ENCODE peak calls at places on chromosomes 12 and 14, in seven cellular contexts. K is heart right ventricle, B is fibroblast of the aortic adventitia, C is GM20000, O is body of pancreas, A is HCT116, R is mesothelial cell of epicardium. U is an unnamed sample.

GRCh38 chr14:77041837-77042557 is 13.5 kb upstream of the IRF2BPL start:
- DNase-seq in O (peak), A (no peak), R (no peak), K (no peak), B (peak), C (no peak), U (no peak)

GRCh38 chr12:79119796-79120195 is 255.2 kb downstream of the SYT1 start:
- DNase-seq in O (no peak), R (no peak), A (no peak), K (no peak), B (no peak), C (no peak), U (no peak)

GRCh38 chr12:11958216-11959091 is 112.3 kb upstream of the BCL2L14 start:
- DNase-seq in A (no peak), O (no peak), B (peak), C (peak), K (no peak), R (no peak), U (peak)

GRCh38 chr12:96502477-96502876 is 13.1 kb downstream of the CFAP54 start:
- DNase-seq in C (no peak), A (no peak), O (no peak), K (no peak), B (no peak), R (no peak), U (peak)

GRCh38 chr12:88142610-88142991 is 494 bp downstream of the TMTC3 start:
- DNase-seq in A (no peak), R (peak), B (no peak), O (peak), C (peak), K (peak), U (peak)

GRCh38 chr14:71651228-71651627 is 281.0 kb upstream of the RGS6 start:
- DNase-seq in B (peak), A (no peak), K (no peak), C (no peak), O (no peak), R (no peak), U (no peak)

GRCh38 chr12:65938807-65939206 is 114.5 kb downstream of the HMGA2 start:
- DNase-seq in C (no peak), K (no peak), O (no peak), A (no peak), R (no peak), B (no peak), U (no peak)

GRCh38 chr12:39064712-39065111 is 159.3 kb upstream of the CPNE8 start:
- DNase-seq in C (no peak), O (no peak), K (no peak), A (no peak), R (no peak), B (no peak), U (no peak)

GRCh38 chr12:125155366-125155765 is 90.1 kb downstream of the AACS start:
- DNase-seq in R (no peak), B (no peak), A (no peak), K (no peak), O (no peak), C (no peak), U (no peak)

GRCh38 chr14:23381871-23382270 is 5.0 kb downstream of the CMTM5 start:
- DNase-seq in C (no peak), B (no peak), R (no peak), K (no peak), A (no peak), O (no peak), U (no peak)

GRCh38 chr14:102212845-102213244 is 73.1 kb downstream of the WDR20 start:
- DNase-seq in R (no peak), A (no peak), B (no peak), C (no peak), O (no peak), K (no peak), U (no peak)

GRCh38 chr12:69595689-69596088 is 10.4 kb downstream of the CCT2 start:
- DNase-seq in K (no peak), O (no peak), B (no peak), A (no peak), R (no peak), C (no peak), U (no peak)

GRCh38 chr14:53709381-53709780 is 247.2 kb downstream of the BMP4 start:
- DNase-seq in O (no peak), B (no peak), A (no peak), R (no peak), K (no peak), C (no peak), U (no peak)

GRCh38 chr12:5442251-5443006 is 10.5 kb downstream of the NTF3 start:
- DNase-seq in R (no peak), A (peak), K (no peak), C (peak), B (peak), O (peak), U (no peak)

GRCh38 chr14:89578048-89578619 is 161.1 kb upstream of the FOXN3 start:
- DNase-seq in K (no peak), R (no peak), A (no peak), O (no peak), B (peak), C (no peak), U (no peak)

GRCh38 chr14:37591311-37591940 is 3.6 kb downstream of the FOXA1 start:
- DNase-seq in R (no peak), A (no peak), K (peak), C (no peak), O (no peak), B (no peak), U (no peak)

DNA sequence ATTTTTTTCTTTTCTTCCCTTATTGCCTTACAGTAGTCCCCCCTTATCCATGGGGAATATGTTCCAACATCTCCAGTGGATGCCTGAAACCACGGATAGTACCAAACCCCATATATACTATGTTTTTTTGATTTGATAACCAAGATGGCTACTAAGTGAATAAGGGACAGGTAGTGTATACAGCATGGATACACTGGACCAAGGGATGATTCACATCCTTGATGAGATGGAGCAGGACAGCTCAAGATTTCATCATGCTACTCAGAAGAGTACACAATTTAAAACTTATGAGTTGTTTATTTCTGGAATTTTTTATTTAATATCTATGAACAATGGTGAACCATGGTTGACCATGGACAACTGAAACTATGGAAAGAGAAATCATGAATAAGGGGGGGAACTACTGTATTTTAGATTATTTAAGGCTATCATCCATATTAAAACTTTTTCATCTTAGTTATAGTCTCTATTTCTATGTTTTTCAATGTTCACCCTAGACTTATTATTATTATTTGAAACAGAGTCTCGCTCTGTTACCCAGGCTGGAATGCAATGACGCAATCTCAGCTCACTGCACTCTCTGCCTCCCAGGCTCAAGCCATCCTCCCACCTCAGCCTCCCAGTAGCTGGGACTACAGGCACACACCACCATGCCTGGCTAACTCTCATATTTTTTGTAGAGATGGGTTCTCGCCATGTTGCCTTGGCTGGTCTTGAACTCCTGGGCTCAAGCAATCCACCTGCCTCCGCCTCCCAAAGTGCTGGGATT is 188.0 kb upstream of the PELI2 start:
- DNase-seq in C (no peak), R (no peak), K (no peak), B (no peak), O (no peak), A (no peak), U (no peak)
- TF ChIP-seq CTCF in C (no peak), R (no peak), K (no peak), B (no peak), O (no peak), A (no peak), U (no peak)

DNA sequence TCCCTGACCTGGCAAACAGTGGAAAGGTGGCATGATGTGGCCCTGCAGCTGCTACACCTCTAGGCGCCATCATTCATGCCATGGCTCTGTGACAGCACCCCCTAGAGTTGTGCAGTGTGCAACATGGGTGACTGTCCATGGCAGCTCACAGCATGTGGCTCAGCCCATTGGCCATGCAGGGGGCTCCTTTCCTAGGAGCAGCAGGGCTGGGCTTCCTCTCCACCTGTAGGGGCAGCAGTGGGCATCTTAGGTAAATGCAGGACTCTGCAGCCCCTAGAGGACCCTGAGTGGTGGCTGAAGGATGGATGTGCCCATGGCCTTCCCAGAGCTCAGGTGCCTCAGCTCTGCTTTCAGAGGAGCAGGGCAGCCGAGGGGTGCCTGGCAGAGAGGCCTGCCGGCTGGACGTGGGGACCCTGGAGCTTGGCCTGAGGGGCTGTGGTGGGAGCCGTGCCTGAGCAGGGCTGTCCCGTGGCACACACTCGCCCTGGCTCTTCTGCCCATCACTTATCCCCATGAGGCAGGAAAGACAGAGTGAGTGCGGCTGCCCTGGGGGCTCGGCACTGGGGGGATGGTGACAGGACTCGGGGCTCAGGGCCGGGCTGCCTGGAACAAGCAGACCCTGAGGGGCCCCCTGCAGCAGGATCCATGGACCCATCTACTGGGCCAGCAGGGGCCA is 7.4 kb downstream of the ADSS1 start:
- DNase-seq in C (peak), A (no peak), O (no peak), B (no peak), K (peak), R (no peak), U (peak)
- TF ChIP-seq CTCF in C (no peak), A (peak), O (no peak), B (peak), K (no peak), R (no peak), U (no peak)

DNA sequence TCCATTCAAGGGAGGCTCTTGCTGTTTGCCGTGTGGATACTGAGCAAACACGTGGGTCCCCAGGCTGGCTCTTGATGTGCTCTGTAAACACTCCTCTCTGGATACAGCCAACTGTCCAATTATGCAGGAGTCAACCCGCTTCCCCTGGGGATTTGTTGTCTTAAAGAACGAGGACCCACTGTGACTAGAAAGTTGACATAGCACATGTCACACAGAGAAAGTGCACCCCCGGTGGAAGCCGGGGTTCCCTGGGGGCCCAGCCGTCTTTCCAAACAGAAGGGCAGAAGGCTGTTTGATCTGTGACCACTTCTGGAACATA is 75.9 kb upstream of the CEP83 start:
- DNase-seq in R (no peak), K (no peak), A (no peak), C (no peak), O (no peak), B (no peak), U (no peak)
- TF ChIP-seq CTCF in R (no peak), K (no peak), A (no peak), C (no peak), O (no peak), B (no peak), U (no peak)

GRCh38 chr12:130813436-130813835 is 25.6 kb downstream of the STX2 start:
- DNase-seq in C (no peak), A (no peak), B (no peak), R (no peak), K (no peak), O (no peak), U (no peak)
- TF ChIP-seq CTCF in C (no peak), A (no peak), B (no peak), R (no peak), K (no peak), O (no peak), U (no peak)

GRCh38 chr12:30823140-30823669 is 68.5 kb upstream of the CAPRIN2 start:
- DNase-seq in R (peak), K (peak), A (no peak), O (peak), C (peak), B (peak), U (peak)
- TF ChIP-seq CTCF in R (no peak), K (peak), A (no peak), O (peak), C (peak), B (peak), U (peak)

U was measured in activated CD8-positive, alpha-beta T cell treated with anti-CD3 and anti-CD28 coated beads for 36 hours.